ENCODE peak calls at places on chromosome 19, in eight cellular contexts. W, H, I, B, K, U, Z and Y are unnamed samples.

GRCh38 chr19:54207908-54208783 is 7.5 kb downstream of the RPS9 start:
- DNase-seq in W (no peak), H (peak; percentile 47), I (no peak), B (peak; percentile 81), K (no peak), U (peak; percentile 78), Z (peak; percentile 95), Y (peak; percentile 48)

GRCh38 chr19:38274734-38275133 is 10.4 kb downstream of the SPINT2 start:
- DNase-seq in W (peak; percentile 8), H (no peak), I (no peak), B (no peak), K (no peak), U (peak; percentile 45), Z (peak; percentile 70), Y (no peak)

GRCh38 chr19:13154241-13154778 is 4.1 kb downstream of the IER2 start:
- DNase-seq in W (peak; percentile 68), H (peak; percentile 89), I (no peak), B (peak; percentile 98), K (no peak), U (peak; percentile 77), Z (peak; percentile 96), Y (peak; percentile 71)

GRCh38 chr19:44142014-44142523 is 715 bp downstream of the ZNF234 start:
- DNase-seq in W (peak; percentile 5), H (no peak), I (peak; percentile 14), B (no peak), K (no peak), U (no peak), Z (peak; percentile 30), Y (no peak)

GRCh38 chr19:51702754-51703654 is 9.9 kb downstream of the SPACA6 start:
- DNase-seq in W (no peak), H (peak; percentile 77), I (no peak), B (peak; percentile 81), K (no peak), U (no peak), Z (peak; percentile 70), Y (peak; percentile 58)

GRCh38 chr19:18153555-18154134 is 682 bp downstream of the PIK3R2 start:
- DNase-seq in W (no peak), H (peak; percentile 72), I (no peak), B (peak; percentile 82), K (peak; percentile 9), U (no peak), Z (peak; percentile 48), Y (peak; percentile 24)

GRCh38 chr19:4401482-4402170 is 814 bp upstream of the CHAF1A start:
- DNase-seq in W (no peak), H (no peak), I (no peak), B (no peak), K (no peak), U (no peak), Z (no peak), Y (no peak)

GRCh38 chr19:19911150-19911549 is 10.4 kb downstream of the ZNF93 start:
- DNase-seq in W (no peak), H (no peak), I (no peak), B (no peak), K (no peak), U (no peak), Z (no peak), Y (no peak)

GRCh38 chr19:39110263-39110967 is 15.2 kb upstream of the PAK4 start:
- DNase-seq in W (peak; percentile 75), H (peak; percentile 72), I (peak; percentile 95), B (peak; percentile 76), K (peak; percentile 46), U (peak; percentile 79), Z (peak; percentile 80), Y (peak; percentile 68)

GRCh38 chr19:17294051-17294891 is 9.0 kb downstream of the ABHD8 start:
- DNase-seq in W (peak; percentile 22), H (no peak), I (peak; percentile 42), B (no peak), K (peak; percentile 20), U (peak; percentile 68), Z (peak; percentile 75), Y (peak; percentile 59)

GRCh38 chr19:30631035-30631375 is 258.8 kb downstream of the ZNF536 start:
- DNase-seq in W (no peak), H (no peak), I (no peak), B (no peak), K (no peak), U (no peak), Z (no peak), Y (no peak)

GRCh38 chr19:5479958-5480357 is 24.7 kb downstream of the ZNRF4 start:
- DNase-seq in W (no peak), H (no peak), I (no peak), B (no peak), K (no peak), U (no peak), Z (no peak), Y (no peak)

GRCh38 chr19:53813996-53814395 is 10.1 kb downstream of the NLRP12 start:
- DNase-seq in W (no peak), H (no peak), I (no peak), B (no peak), K (no peak), U (no peak), Z (no peak), Y (no peak)

GRCh38 chr19:18408053-18408476 is 10.6 kb upstream of the LRRC25 start:
- DNase-seq in W (no peak), H (peak; percentile 64), I (no peak), B (no peak), K (no peak), U (no peak), Z (peak; percentile 66), Y (peak; percentile 63)

GRCh38 chr19:39038098-39038497 is 5.7 kb upstream of the FBXO27 start:
- DNase-seq in W (peak; percentile 65), H (peak; percentile 53), I (peak; percentile 99), B (no peak), K (no peak), U (peak; percentile 39), Z (no peak), Y (peak; percentile 66)

GRCh38 chr19:33236696-33237390 is 11.2 kb upstream of the SLC7A10 start:
- DNase-seq in W (no peak), H (no peak), I (no peak), B (no peak), K (no peak), U (no peak), Z (no peak), Y (no peak)

GRCh38 chr19:18417250-18418033 is 1.8 kb upstream of the SSBP4 start:
- DNase-seq in W (peak; percentile 83), H (peak; percentile 71), I (no peak), B (peak; percentile 89), K (no peak), U (peak; percentile 74), Z (peak; percentile 74), Y (peak; percentile 86)

GRCh38 chr19:40253611-40254092 is 27.2 kb upstream of the CCNP start:
- DNase-seq in W (no peak), H (no peak), I (no peak), B (no peak), K (no peak), U (no peak), Z (no peak), Y (no peak)

GRCh38 chr19:18282021-18282787 is 782 bp upstream of the JUND start:
- DNase-seq in W (no peak), H (peak; percentile 67), I (no peak), B (peak; percentile 96), K (no peak), U (no peak), Z (no peak), Y (no peak)

GRCh38 chr19:14977128-14977527 is 2.5 kb downstream of the SLC1A6 start:
- DNase-seq in W (no peak), H (no peak), I (no peak), B (no peak), K (no peak), U (no peak), Z (no peak), Y (no peak)

GRCh38 chr19:10553087-10553667 is 9.5 kb downstream of the ATG4D start:
- DNase-seq in W (no peak), H (no peak), I (no peak), B (no peak), K (no peak), U (no peak), Z (no peak), Y (no peak)

GRCh38 chr19:39405930-39406655 is 554 bp upstream of the ZFP36 start:
- DNase-seq in W (no peak), H (no peak), I (no peak), B (peak; percentile 96), K (peak; percentile 81), U (peak; percentile 83), Z (no peak), Y (no peak)

GRCh38 chr19:48543121-48543710 is 8.8 kb upstream of the SULT2B1 start:
- DNase-seq in W (no peak), H (peak; percentile 52), I (peak; percentile 69), B (no peak), K (no peak), U (no peak), Z (no peak), Y (peak; percentile 52)
- H3K4me1 ChIP-seq in W (no peaks in the 10 kb centered on the region), H (no peaks in the 10 kb centered on the region), I (peaks cover 41% of the 10 kb centered on the region), B (peaks cover 21% of the 10 kb centered on the region), K (no peaks in the 10 kb centered on the region), U (no peaks in the 10 kb centered on the region), Z (no peaks in the 10 kb centered on the region), Y (peaks cover 10% of the 10 kb centered on the region)

GRCh38 chr19:29172302-29172701 is 40.6 kb downstream of the UQCRFS1 start:
- DNase-seq in W (no peak), H (no peak), I (no peak), B (no peak), K (peak; percentile 19), U (no peak), Z (no peak), Y (no peak)
- TF ChIP-seq CTCF in W (no peak), H (no peak), I (no peak), B (no peak), K (no peak), U (no peak), Z (no peak), Y (no peak)

GRCh38 chr19:49679832-49680472 is 2.9 kb downstream of the PRMT1 start:
- DNase-seq in W (no peak), H (peak; percentile 44), I (no peak), B (no peak), K (no peak), U (no peak), Z (no peak), Y (no peak)
- H3K4me3 ChIP-seq in W (no peak overlapping the region), H (no peak overlapping the region), I (no peak overlapping the region), B (peak overlapping the region; percentile 24), K (no peak overlapping the region), U (no peak overlapping the region), Z (no peak overlapping the region), Y (no peak overlapping the region)

DNA sequence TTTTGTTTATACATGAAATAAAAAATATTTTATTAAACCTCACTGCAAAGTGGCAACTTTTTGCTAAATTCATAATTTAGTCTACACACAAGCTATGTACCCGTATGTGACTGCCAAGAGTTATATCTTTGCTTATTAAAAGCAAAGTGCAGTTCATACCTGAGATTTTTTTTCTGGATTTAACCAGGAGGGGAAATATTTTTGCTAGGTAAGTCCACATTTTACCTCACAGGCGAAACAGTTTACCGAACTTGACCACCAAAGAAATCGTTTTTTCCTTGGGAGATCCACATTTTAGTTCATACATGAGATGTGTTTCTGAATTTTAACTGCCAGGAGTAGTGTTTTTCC is 12.2 kb upstream of the JSRP1 start:
- DNase-seq in W (no peak), H (no peak), I (no peak), B (no peak), K (peak; percentile 10), U (no peak), Z (no peak), Y (no peak)
- H3K4me1 ChIP-seq in W (peaks cover 5% of the 10 kb centered on the region), H (peaks cover 5% of the 10 kb centered on the region), I (peaks cover 27% of the 10 kb centered on the region), B (peaks cover 50% of the 10 kb centered on the region), K (peaks cover 33% of the 10 kb centered on the region), U (peaks cover 25% of the 10 kb centered on the region), Z (peaks cover 40% of the 10 kb centered on the region), Y (peaks cover 7% of the 10 kb centered on the region)